ENCODE peak calls at places on chromosomes 3 and 15, in seven cellular contexts. One of them, this sample, is unnamed.

GRCh38 chr15:87827126-87827525 is 429.4 kb downstream of the NTRK3 start:
- DNase-seq in GM12878: no peak
- DNase-seq in HCT116: no peak
- DNase-seq in K562: no peak
- DNase-seq in H1: no peak
- DNase-seq in HepG2: no peak
- DNase-seq in SK-N-SH: no peak
- DNase-seq in this sample: no peak

GRCh38 chr3:170713648-170714047 is 127.8 kb upstream of the SLC7A14 start:
- DNase-seq in GM12878: no peak
- DNase-seq in K562: no peak
- DNase-seq in SK-N-SH: no peak
- DNase-seq in HCT116: no peak
- DNase-seq in HepG2: no peak
- DNase-seq in H1: no peak
- DNase-seq in this sample: peak

GRCh38 chr15:81484076-81484475 is 110.1 kb upstream of the TMC3 start:
- DNase-seq in H1: no peak
- DNase-seq in K562: no peak
- DNase-seq in HepG2: no peak
- DNase-seq in SK-N-SH: no peak
- DNase-seq in GM12878: no peak
- DNase-seq in HCT116: no peak
- DNase-seq in this sample: no peak

GRCh38 chr3:61181874-61182273 is 69.4 kb downstream of the FHIT start:
- DNase-seq in SK-N-SH: no peak
- DNase-seq in HCT116: peak
- DNase-seq in GM12878: peak
- DNase-seq in K562: no peak
- DNase-seq in H1: no peak
- DNase-seq in HepG2: peak
- DNase-seq in this sample: no peak

GRCh38 chr3:31196881-31197364 is 302.5 kb upstream of the GADL1 start:
- DNase-seq in H1: no peak
- DNase-seq in GM12878: no peak
- DNase-seq in HCT116: no peak
- DNase-seq in K562: no peak
- DNase-seq in HepG2: no peak
- DNase-seq in SK-N-SH: no peak
- DNase-seq in this sample: no peak

GRCh38 chr3:195187609-195188529 is 83.1 kb downstream of the XXYLT1 start:
- DNase-seq in K562: no peak
- DNase-seq in HepG2: no peak
- DNase-seq in GM12878: no peak
- DNase-seq in H1: no peak
- DNase-seq in SK-N-SH: no peak
- DNase-seq in HCT116: no peak
- DNase-seq in this sample: peak

GRCh38 chr3:71101014-71101413 is 482.5 kb downstream of the FOXP1 start:
- DNase-seq in K562: no peak
- DNase-seq in H1: no peak
- DNase-seq in GM12878: no peak
- DNase-seq in HepG2: no peak
- DNase-seq in HCT116: no peak
- DNase-seq in SK-N-SH: no peak
- DNase-seq in this sample: no peak

GRCh38 chr15:40844543-40844981 is 714 bp downstream of the SPINT1 start:
- DNase-seq in GM12878: no peak
- DNase-seq in H1: no peak
- DNase-seq in SK-N-SH: peak
- DNase-seq in HCT116: no peak
- DNase-seq in HepG2: no peak
- DNase-seq in K562: no peak
- DNase-seq in this sample: no peak

GRCh38 chr3:157475921-157476395 is 27.3 kb downstream of the VEPH1 start:
- DNase-seq in H1: no peak
- DNase-seq in K562: no peak
- DNase-seq in HCT116: no peak
- DNase-seq in GM12878: no peak
- DNase-seq in HepG2: no peak
- DNase-seq in SK-N-SH: no peak
- DNase-seq in this sample: no peak

GRCh38 chr3:21390136-21390535 is 360.9 kb downstream of the ZNF385D start:
- DNase-seq in HCT116: no peak
- DNase-seq in K562: no peak
- DNase-seq in H1: no peak
- DNase-seq in GM12878: no peak
- DNase-seq in HepG2: no peak
- DNase-seq in SK-N-SH: no peak
- DNase-seq in this sample: no peak

GRCh38 chr3:40753956-40754355 is 229.2 kb downstream of the ZNF621 start:
- DNase-seq in GM12878: no peak
- DNase-seq in HepG2: no peak
- DNase-seq in SK-N-SH: no peak
- DNase-seq in K562: no peak
- DNase-seq in HCT116: no peak
- DNase-seq in H1: no peak
- DNase-seq in this sample: no peak

GRCh38 chr15:40425681-40426080 is 15.1 kb upstream of the BAHD1 start:
- DNase-seq in H1: no peak
- DNase-seq in HCT116: no peak
- DNase-seq in GM12878: no peak
- DNase-seq in K562: no peak
- DNase-seq in SK-N-SH: no peak
- DNase-seq in HepG2: no peak
- DNase-seq in this sample: no peak

GRCh38 chr3:124832782-124833709 is 54.1 kb downstream of the ITGB5 start:
- DNase-seq in H1: no peak
- DNase-seq in GM12878: no peak
- DNase-seq in HCT116: no peak
- DNase-seq in SK-N-SH: no peak
- DNase-seq in HepG2: no peak
- DNase-seq in K562: no peak
- DNase-seq in this sample: no peak

GRCh38 chr15:66951976-66952375 is 113.4 kb upstream of the SMAD3 start:
- DNase-seq in HCT116: no peak
- DNase-seq in GM12878: no peak
- DNase-seq in HepG2: no peak
- DNase-seq in H1: no peak
- DNase-seq in K562: no peak
- DNase-seq in SK-N-SH: no peak
- DNase-seq in this sample: no peak

GRCh38 chr15:58241872-58242271 is 103.7 kb downstream of the AQP9 start:
- DNase-seq in SK-N-SH: no peak
- DNase-seq in HepG2: no peak
- DNase-seq in K562: no peak
- DNase-seq in H1: no peak
- DNase-seq in GM12878: no peak
- DNase-seq in HCT116: no peak
- DNase-seq in this sample: peak

GRCh38 chr3:131795382-131796085 is 239.3 kb downstream of the CPNE4 start:
- DNase-seq in H1: no peak
- DNase-seq in HCT116: no peak
- DNase-seq in HepG2: no peak
- DNase-seq in SK-N-SH: no peak
- DNase-seq in K562: peak
- DNase-seq in GM12878: no peak
- DNase-seq in this sample: no peak

GRCh38 chr3:43758826-43759225 is 68.1 kb downstream of the ABHD5 start:
- DNase-seq in H1: no peak
- DNase-seq in GM12878: no peak
- DNase-seq in HCT116: no peak
- DNase-seq in SK-N-SH: no peak
- DNase-seq in K562: no peak
- DNase-seq in HepG2: no peak
- DNase-seq in this sample: no peak

GRCh38 chr3:15042936-15043335 is 22.2 kb downstream of the MRPS25 start:
- DNase-seq in HepG2: no peak
- DNase-seq in H1: no peak
- DNase-seq in K562: no peak
- DNase-seq in GM12878: no peak
- DNase-seq in SK-N-SH: no peak
- DNase-seq in HCT116: no peak
- DNase-seq in this sample: no peak

GRCh38 chr3:126476976-126477330 is 1.3 kb upstream of the ZXDC start:
- DNase-seq in HepG2: peak
- DNase-seq in HCT116: no peak
- DNase-seq in H1: no peak
- DNase-seq in SK-N-SH: no peak
- DNase-seq in K562: no peak
- DNase-seq in GM12878: no peak
- DNase-seq in this sample: peak

GRCh38 chr15:90609254-90610185 is 79.8 kb downstream of the CRTC3 start:
- DNase-seq in GM12878: no peak
- DNase-seq in HepG2: no peak
- DNase-seq in K562: no peak
- DNase-seq in HCT116: no peak
- DNase-seq in H1: no peak
- DNase-seq in SK-N-SH: no peak
- DNase-seq in this sample: no peak

GRCh38 chr3:48247401-48247807 is 6.5 kb downstream of the ZNF589 start:
- DNase-seq in SK-N-SH: no peak
- DNase-seq in H1: no peak
- DNase-seq in K562: no peak
- DNase-seq in HepG2: no peak
- DNase-seq in GM12878: no peak
- DNase-seq in HCT116: no peak
- DNase-seq in this sample: no peak

GRCh38 chr3:186021673-186022362 is 84.0 kb upstream of the TRA2B start:
- DNase-seq in HepG2: no peak
- DNase-seq in SK-N-SH: peak
- DNase-seq in GM12878: no peak
- DNase-seq in HCT116: no peak
- DNase-seq in H1: no peak
- DNase-seq in K562: no peak
- DNase-seq in this sample: no peak

GRCh38 chr3:109369510-109369909 is 32.2 kb upstream of the DPPA4 start:
- DNase-seq in HepG2: peak
- DNase-seq in H1: no peak
- DNase-seq in K562: no peak
- DNase-seq in HCT116: peak
- DNase-seq in GM12878: no peak
- DNase-seq in SK-N-SH: no peak
- DNase-seq in this sample: no peak

GRCh38 chr15:32683906-32684584 is 33.8 kb upstream of the GREM1 start:
- DNase-seq in GM12878: no peak
- DNase-seq in H1: no peak
- DNase-seq in HCT116: no peak
- DNase-seq in SK-N-SH: no peak
- DNase-seq in HepG2: no peak
- DNase-seq in K562: no peak
- DNase-seq in this sample: no peak

GRCh38 chr15:25946241-25946786 is 83.2 kb upstream of the ATP10A start:
- DNase-seq in HepG2: no peak
- DNase-seq in K562: no peak
- DNase-seq in GM12878: no peak
- DNase-seq in HCT116: no peak
- DNase-seq in H1: no peak
- DNase-seq in SK-N-SH: no peak
- DNase-seq in this sample: no peak

GRCh38 chr3:44914936-44915335 is 40.5 kb downstream of the TGM4 start:
- DNase-seq in GM12878: no peak
- DNase-seq in K562: peak
- DNase-seq in SK-N-SH: peak
- DNase-seq in HepG2: no peak
- DNase-seq in HCT116: no peak
- DNase-seq in H1: no peak
- DNase-seq in this sample: peak

GRCh38 chr3:52787672-52788625 is 6.6 kb upstream of the ITIH3 start:
- DNase-seq in HepG2: peak
- DNase-seq in SK-N-SH: no peak
- DNase-seq in H1: no peak
- DNase-seq in GM12878: no peak
- DNase-seq in HCT116: no peak
- DNase-seq in K562: no peak
- DNase-seq in this sample: no peak

GRCh38 chr15:98823012-98823458 is 174.7 kb downstream of the IGF1R start:
- DNase-seq in H1: no peak
- DNase-seq in HCT116: no peak
- DNase-seq in HepG2: no peak
- DNase-seq in K562: no peak
- DNase-seq in SK-N-SH: no peak
- DNase-seq in GM12878: peak
- DNase-seq in this sample: no peak
- TF ChIP-seq JUND in H1: peak
- TF ChIP-seq JUND in HCT116: no peak
- TF ChIP-seq JUND in HepG2: no peak
- TF ChIP-seq JUND in K562: no peak
- TF ChIP-seq JUND in SK-N-SH: no peak
- TF ChIP-seq JUND in GM12878: no peak
- TF ChIP-seq JUND in this sample: no peak

GRCh38 chr15:84996055-84996454 is 14.4 kb downstream of the PDE8A start:
- DNase-seq in HepG2: no peak
- DNase-seq in GM12878: no peak
- DNase-seq in SK-N-SH: no peak
- DNase-seq in H1: no peak
- DNase-seq in HCT116: no peak
- DNase-seq in K562: no peak
- DNase-seq in this sample: no peak
- TF ChIP-seq JUND in HepG2: no peak
- TF ChIP-seq JUND in GM12878: no peak
- TF ChIP-seq JUND in SK-N-SH: no peak
- TF ChIP-seq JUND in H1: no peak
- TF ChIP-seq JUND in HCT116: no peak
- TF ChIP-seq JUND in K562: no peak
- TF ChIP-seq JUND in this sample: no peak

GRCh38 chr3:196883361-196883760 is 15.6 kb downstream of the SENP5 start:
- DNase-seq in GM12878: peak
- DNase-seq in SK-N-SH: no peak
- DNase-seq in K562: no peak
- DNase-seq in H1: no peak
- DNase-seq in HCT116: no peak
- DNase-seq in HepG2: no peak
- DNase-seq in this sample: no peak
- TF ChIP-seq JUND in GM12878: no peak
- TF ChIP-seq JUND in SK-N-SH: no peak
- TF ChIP-seq JUND in K562: no peak
- TF ChIP-seq JUND in H1: no peak
- TF ChIP-seq JUND in HCT116: no peak
- TF ChIP-seq JUND in HepG2: no peak
- TF ChIP-seq JUND in this sample: no peak

DNA sequence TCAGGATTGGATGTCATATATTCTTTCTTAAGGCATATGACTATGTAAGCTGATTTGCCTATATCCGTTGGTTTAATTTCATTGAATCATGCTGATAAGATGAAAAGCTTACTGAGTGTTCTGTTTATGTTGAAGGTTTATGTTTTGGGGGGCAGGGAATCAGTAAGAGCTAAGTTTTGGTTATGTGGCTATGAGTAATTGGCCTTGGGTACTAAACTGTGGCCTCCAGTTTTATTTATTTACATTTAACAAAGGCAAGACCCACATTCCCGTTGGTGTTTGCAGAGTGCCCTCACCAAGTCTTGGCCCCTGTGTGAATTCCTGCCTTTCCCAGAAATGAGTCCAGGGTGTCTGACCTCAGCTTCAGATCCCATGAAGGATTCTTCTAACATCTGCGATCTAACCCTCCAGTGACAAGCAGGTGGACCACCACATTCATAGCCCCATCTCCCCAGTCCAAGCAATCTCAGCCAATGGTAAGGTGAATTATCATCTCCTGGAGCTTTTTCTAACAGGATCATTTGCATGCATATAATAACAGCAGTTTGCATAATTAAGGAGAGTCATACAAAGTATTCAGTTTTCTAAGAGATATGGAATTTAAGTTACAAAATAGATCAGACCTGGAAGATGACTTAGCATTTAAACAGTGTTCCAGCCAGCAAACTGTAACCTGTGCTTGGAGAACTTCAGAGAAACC is 27.4 kb downstream of the GLDN start:
- DNase-seq in SK-N-SH: no peak
- DNase-seq in HepG2: peak
- DNase-seq in GM12878: no peak
- DNase-seq in K562: no peak
- DNase-seq in H1: no peak
- DNase-seq in HCT116: no peak
- DNase-seq in this sample: no peak
- TF ChIP-seq JUND in SK-N-SH: no peak
- TF ChIP-seq JUND in HepG2: no peak
- TF ChIP-seq JUND in GM12878: no peak
- TF ChIP-seq JUND in K562: no peak
- TF ChIP-seq JUND in H1: no peak
- TF ChIP-seq JUND in HCT116: no peak
- TF ChIP-seq JUND in this sample: no peak

This sample was measured in T47D.